ENCODE peak calls at places on chromosomes 16 and 17, in four cellular contexts. X is GM12878, P is K562, O is HepG2. N is an unnamed sample.

GRCh38 chr16:25012525-25012991 is 2.6 kb downstream of the ARHGAP17 start:
- DNase-seq in O (no peak), X (no peak), P (no peak), N (no peak)

GRCh38 chr16:2497116-2497630 is 16.6 kb upstream of the ATP6V0C start:
- DNase-seq in O (no peak), X (no peak), P (peak), N (no peak)

GRCh38 chr17:82023447-82024241 is 539 bp downstream of the LRRC45 start:
- DNase-seq in X (no peak), P (no peak), O (no peak), N (no peak)

GRCh38 chr17:41340934-41341861 is 9.4 kb downstream of the KRT33A start:
- DNase-seq in P (no peak), O (no peak), X (peak), N (no peak)

GRCh38 chr16:87780385-87780989 is 14.7 kb upstream of the KLHDC4 start:
- DNase-seq in P (peak), X (peak), O (no peak), N (no peak)

GRCh38 chr16:3690991-3691720 is 26.2 kb downstream of the TRAP1 start:
- DNase-seq in X (no peak), P (no peak), O (no peak), N (no peak)

GRCh38 chr17:41377546-41377945 is 4.6 kb downstream of the KRT34 start:
- DNase-seq in X (no peak), O (no peak), P (no peak), N (no peak)

GRCh38 chr16:52591441-52592215 is 44.7 kb upstream of the TOX3 start:
- DNase-seq in O (no peak), X (no peak), P (no peak), N (no peak)

GRCh38 chr17:3890082-3890892 is 2.6 kb downstream of the CAMKK1 start:
- DNase-seq in X (no peak), P (peak), O (no peak), N (no peak)

GRCh38 chr17:37698856-37699255 is 46.0 kb downstream of the HNF1B start:
- DNase-seq in X (no peak), O (no peak), P (no peak), N (no peak)

GRCh38 chr17:30824002-30824355 is 513 bp downstream of the CRLF3 start:
- DNase-seq in O (no peak), X (no peak), P (peak), N (peak)

GRCh38 chr16:67104061-67104460 is 5.7 kb upstream of the PHAF1 start:
- DNase-seq in X (no peak), P (peak), O (peak), N (peak)

GRCh38 chr16:2082171-2082982 is 34.6 kb downstream of the TSC2 start:
- DNase-seq in X (no peak), O (no peak), P (no peak), N (no peak)

GRCh38 chr17:73201215-73202069 is 8.6 kb downstream of the COG1 start:
- DNase-seq in X (no peak), O (peak), P (peak), N (no peak)

GRCh38 chr16:85625053-85625452 is 11.9 kb downstream of the GSE1 start:
- DNase-seq in X (no peak), P (no peak), O (no peak), N (no peak)

GRCh38 chr17:76123749-76124581 is 17.1 kb downstream of the FOXJ1 start:
- DNase-seq in O (no peak), P (peak), X (no peak), N (no peak)

GRCh38 chr16:4109250-4109736 is 6.9 kb downstream of the ADCY9 start:
- DNase-seq in X (no peak), O (peak), P (no peak), N (no peak)

GRCh38 chr17:49566668-49567071 is 9.0 kb upstream of the NXPH3 start:
- DNase-seq in P (no peak), X (no peak), O (no peak), N (no peak)

GRCh38 chr16:27582883-27583282 is 32.9 kb downstream of the KATNIP start:
- DNase-seq in P (no peak), X (no peak), O (no peak), N (no peak)

GRCh38 chr16:85293899-85294642 is 181.8 kb upstream of the CIBAR2 start:
- DNase-seq in P (no peak), X (no peak), O (no peak), N (no peak)

GRCh38 chr17:41907633-41908539 is 10.9 kb downstream of the ACLY start:
- DNase-seq in X (no peak), P (no peak), O (peak), N (no peak)

GRCh38 chr17:12402963-12403622 is 262.6 kb upstream of the MYOCD start:
- DNase-seq in X (no peak), P (no peak), O (no peak), N (no peak)

GRCh38 chr16:79887541-79888540 is 287.3 kb upstream of the MAF start:
- DNase-seq in P (no peak), X (no peak), O (no peak), N (no peak)

GRCh38 chr16:85149776-85150175 is 37.5 kb upstream of the CIBAR2 start:
- DNase-seq in P (no peak), X (no peak), O (no peak), N (no peak)

GRCh38 chr16:29995330-29995910 is at the start of gene HIRIP3:
- DNase-seq in O (peak), P (peak), X (peak), N (peak)

GRCh38 chr17:10275418-10275817 is 77.0 kb upstream of the GAS7 start:
- DNase-seq in O (no peak), P (no peak), X (no peak), N (no peak)

GRCh38 chr16:73020409-73020884 is 27.5 kb downstream of the ZFHX3 start:
- DNase-seq in O (peak), P (no peak), X (no peak), N (no peak)

GRCh38 chr17:19546289-19547065 is 12.8 kb downstream of the SLC47A1 start:
- DNase-seq in X (no peak), O (no peak), P (no peak), N (no peak)

GRCh38 chr16:75372236-75372856 is 61.0 kb downstream of the CFDP1 start:
- DNase-seq in X (no peak), O (no peak), P (no peak), N (no peak)

GRCh38 chr17:49198206-49198605 is 12.2 kb downstream of the GNGT2 start:
- DNase-seq in X (no peak), O (no peak), P (no peak), N (no peak)

GRCh38 chr17:75367312-75367711 is 38.2 kb downstream of the GRB2 start:
- DNase-seq in O (no peak), P (no peak), X (no peak), N (no peak)

GRCh38 chr17:76716146-76716833 is 5.5 kb upstream of the MXRA7 start:
- DNase-seq in X (no peak), O (no peak), P (peak), N (no peak)

GRCh38 chr17:66840061-66840460 is 5.1 kb downstream of the CACNG5 start:
- DNase-seq in O (no peak), P (no peak), X (no peak), N (no peak)

GRCh38 chr16:57538235-57538711 is 1.9 kb upstream of the CCDC102A start:
- DNase-seq in P (no peak), O (no peak), X (no peak), N (peak)

GRCh38 chr16:84049403-84050060 is 6.9 kb upstream of the SLC38A8 start:
- DNase-seq in O (no peak), P (no peak), X (no peak), N (no peak)

GRCh38 chr16:31276600-31276999 is 16.8 kb downstream of the ITGAM start:
- DNase-seq in O (no peak), X (no peak), P (no peak), N (no peak)

GRCh38 chr16:12523002-12523401 is 280.7 kb downstream of the CPPED1 start:
- DNase-seq in O (no peak), P (no peak), X (no peak), N (no peak)

GRCh38 chr16:68404736-68405345 is 43.5 kb downstream of the SMPD3 start:
- DNase-seq in X (no peak), O (no peak), P (no peak), N (no peak)

GRCh38 chr17:59001158-59001814 is 105.4 kb downstream of the TRIM37 start:
- DNase-seq in O (no peak), P (peak), X (peak), N (no peak)

GRCh38 chr17:44005865-44006580 is 1.6 kb downstream of the NAGS start:
- DNase-seq in O (no peak), P (no peak), X (no peak), N (no peak)
- TF ChIP-seq FOXM1 in O (no peak), P (no peak), X (no peak), N (no peak)

GRCh38 chr16:22191966-22192260 is 14.2 kb upstream of the EEF2K start:
- DNase-seq in X (no peak), O (peak), P (no peak), N (no peak)
- TF ChIP-seq BHLHE40 in X (no peak), O (no peak), P (no peak), N (no peak)

GRCh38 chr16:89315271-89315670 is 97.8 kb downstream of the ZNF778 start:
- DNase-seq in O (no peak), X (no peak), P (no peak), N (no peak)
- TF ChIP-seq TARDBP in O (no peak), X (no peak), P (no peak), N (no peak)

DNA sequence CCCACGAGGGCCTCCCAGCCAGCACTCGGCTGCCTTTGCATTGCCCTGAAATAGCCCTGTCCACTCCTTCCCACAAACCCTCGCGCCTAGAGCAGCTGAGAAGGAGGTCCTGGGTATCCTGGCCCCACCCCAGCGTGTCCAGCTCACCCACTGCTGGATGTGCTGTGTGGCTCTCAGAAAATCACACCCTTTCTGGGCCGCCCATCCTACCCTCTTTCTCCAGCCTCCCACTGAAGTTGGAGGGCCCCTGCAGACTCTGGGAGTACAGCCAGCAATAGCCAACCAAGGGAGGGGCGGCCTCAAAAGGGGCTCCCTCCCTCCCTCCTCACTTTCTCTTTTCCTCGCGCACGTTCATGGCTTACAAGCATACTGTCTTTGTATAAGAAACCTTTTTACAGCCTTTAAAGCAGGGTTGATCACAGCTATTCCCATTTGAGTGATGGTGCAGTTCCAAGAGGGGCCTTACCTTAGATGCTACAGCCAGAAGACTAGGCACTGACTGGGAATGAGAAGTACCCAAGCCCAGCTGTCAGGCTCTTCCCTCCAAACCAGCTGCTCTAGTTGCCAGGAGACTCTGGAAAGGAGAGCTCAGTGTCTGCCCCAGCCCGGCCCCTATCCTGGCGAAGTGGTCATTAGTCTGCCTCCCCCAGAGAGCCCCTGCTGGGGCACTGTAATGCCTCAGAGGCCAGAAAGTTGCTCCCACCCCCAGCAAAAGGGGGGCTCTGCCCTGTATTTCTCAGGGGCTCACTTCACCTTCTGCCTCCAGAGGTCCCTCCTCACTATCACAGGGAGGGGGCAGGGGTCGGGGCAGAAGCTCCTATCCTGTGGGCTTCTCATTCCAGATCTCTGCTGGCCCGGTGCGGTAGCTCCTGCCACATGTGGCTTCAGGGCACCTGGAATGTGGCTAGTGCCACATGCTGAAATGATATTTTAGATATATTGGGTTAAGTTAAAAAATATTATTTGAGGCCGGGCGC is 38.1 kb downstream of the DCAKD start:
- DNase-seq in P (no peak), X (no peak), O (no peak), N (no peak)
- TF ChIP-seq FOXM1 in P (no peak), X (no peak), O (no peak), N (no peak)

DNA sequence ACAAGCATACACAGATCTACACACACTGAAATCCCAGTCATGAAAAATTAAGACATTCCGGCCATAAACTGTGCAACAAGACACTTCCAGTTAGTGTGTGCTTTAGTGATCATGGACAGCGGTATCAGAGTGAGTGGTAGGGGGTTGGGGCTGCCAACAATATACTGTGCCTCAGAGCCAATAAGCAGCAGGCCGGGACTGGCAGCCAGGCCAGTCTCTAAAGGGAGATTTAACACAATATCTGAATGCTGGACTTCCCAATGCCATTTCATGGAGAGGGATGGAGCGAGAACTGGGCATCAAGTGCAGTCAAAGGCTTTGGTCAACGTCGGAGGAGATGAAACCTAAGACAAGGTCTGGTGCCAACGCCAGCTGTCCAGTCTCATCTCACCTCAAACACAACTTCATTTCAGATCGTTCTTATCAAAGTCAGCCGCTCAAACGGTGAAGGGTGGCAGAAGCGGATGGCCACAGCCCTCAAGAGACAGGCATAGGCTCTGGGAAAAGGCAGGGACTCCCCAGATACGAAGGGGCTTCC is 983 bp downstream of the USP32 start:
- DNase-seq in X (no peak), P (no peak), O (peak), N (peak)
- TF ChIP-seq BHLHE40 in X (no peak), P (no peak), O (no peak), N (no peak)

DNA sequence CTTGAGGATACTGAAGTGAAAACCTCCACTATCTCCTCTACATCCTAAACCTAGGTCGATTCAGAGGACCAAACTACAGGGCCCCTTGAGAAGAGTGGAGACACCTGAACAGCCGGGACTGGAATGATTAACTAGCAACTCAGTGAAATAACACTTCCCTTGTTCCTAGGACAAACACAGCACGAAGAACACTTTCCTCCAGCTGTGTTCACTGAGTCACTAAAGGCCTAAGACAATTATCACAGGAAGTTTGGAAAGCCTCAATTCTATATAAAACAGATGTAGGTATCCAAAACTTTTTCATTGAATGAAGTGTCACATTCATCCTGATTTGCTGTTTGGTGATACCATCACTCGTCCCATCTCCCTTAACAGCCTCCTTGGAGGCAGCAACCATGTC is 15.5 kb upstream of the CUEDC1 start:
- DNase-seq in P (no peak), X (no peak), O (no peak), N (no peak)
- TF ChIP-seq TARDBP in P (no peak), X (no peak), O (no peak), N (no peak)

DNA sequence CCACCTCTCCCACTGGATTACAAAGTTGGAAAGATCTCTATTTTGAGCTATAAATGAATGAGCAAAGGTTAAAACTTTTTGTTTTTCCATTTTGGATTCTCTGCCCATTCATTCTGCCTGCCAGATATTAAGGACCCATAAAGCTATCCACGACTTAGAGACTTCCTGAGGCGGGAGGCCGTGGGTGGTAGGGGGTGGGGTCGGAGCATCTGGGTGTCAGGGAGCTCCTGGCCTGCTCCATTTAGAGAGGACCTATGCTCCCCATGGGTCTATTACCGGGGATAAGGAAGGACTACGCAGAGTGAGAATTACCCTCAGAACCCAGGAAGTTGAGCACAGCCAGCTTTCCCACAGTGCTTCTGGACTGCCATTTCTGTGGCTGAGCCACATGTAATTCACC is 45.8 kb downstream of the MARF1 start:
- DNase-seq in P (no peak), X (no peak), O (no peak), N (no peak)
- TF ChIP-seq FOXM1 in P (no peak), X (no peak), O (no peak), N (no peak)

GRCh38 chr16:49854227-49855203 is 1.4 kb downstream of the ZNF423 start:
- DNase-seq in P (no peak), X (no peak), O (no peak), N (peak)
- TF ChIP-seq BHLHE40 in P (no peak), X (no peak), O (no peak), N (no peak)